ENCODE peak calls at places on chromosomes 6 and 20, in nine cellular contexts. F, E, O, U, T, D, Q, G and L are unnamed samples. For H3K27me3, the result is how much of the 10 kb centered on the place peaks cover.

GRCh38 chr6:617485-618100 is 39.3 kb downstream of the HUS1B start:
- DNase-seq in F (no peak), E (no peak), O (no peak), U (no peak), T (no peak), D (no peak), Q (no peak), G (no peak), L (no peak)

GRCh38 chr6:33008944-33009861 is at the start of gene HLA-DOA:
- DNase-seq in F (peak), E (no peak), O (no peak), U (no peak), T (no peak), D (peak), Q (no peak), G (no peak), L (no peak)

GRCh38 chr6:2632368-2632767 is 118.4 kb downstream of the MYLK4 start:
- DNase-seq in F (no peak), E (peak), O (peak), U (no peak), T (no peak), D (no peak), Q (no peak), G (no peak), L (no peak)

GRCh38 chr6:142331075-142331551 is 29.3 kb downstream of the ADGRG6 start:
- DNase-seq in F (peak), E (no peak), O (peak), U (no peak), T (no peak), D (no peak), Q (no peak), G (no peak), L (no peak)

GRCh38 chr6:166257911-166258318 is 50.3 kb downstream of the PRR18 start:
- DNase-seq in F (no peak), E (no peak), O (peak), U (no peak), T (no peak), D (no peak), Q (no peak), G (no peak), L (no peak)

GRCh38 chr6:157462956-157463742 is 82.2 kb downstream of the ZDHHC14 start:
- DNase-seq in F (no peak), E (no peak), O (no peak), U (no peak), T (no peak), D (no peak), Q (no peak), G (no peak), L (no peak)

GRCh38 chr6:169913096-169913615 is 161.7 kb downstream of the ERMARD start:
- DNase-seq in F (no peak), E (no peak), O (no peak), U (no peak), T (no peak), D (no peak), Q (peak), G (no peak), L (no peak)

GRCh38 chr20:51345601-51346101 is 196.9 kb downstream of the NFATC2 start:
- DNase-seq in F (no peak), E (no peak), O (peak), U (no peak), T (peak), D (no peak), Q (no peak), G (no peak), L (no peak)

GRCh38 chr6:122869437-122870024 is 80.5 kb downstream of the SMPDL3A start:
- DNase-seq in F (peak), E (no peak), O (peak), U (no peak), T (no peak), D (peak), Q (no peak), G (peak), L (no peak)

GRCh38 chr6:108080010-108080780 is 5.7 kb upstream of the OSTM1 start:
- DNase-seq in F (peak), E (no peak), O (peak), U (no peak), T (no peak), D (no peak), Q (no peak), G (no peak), L (no peak)

GRCh38 chr6:10587694-10588392 is 66.7 kb downstream of the GCNT2 start:
- DNase-seq in F (no peak), E (no peak), O (no peak), U (no peak), T (no peak), D (peak), Q (no peak), G (no peak), L (no peak)

GRCh38 chr6:10589429-10589727 is 68.2 kb downstream of the GCNT2 start:
- DNase-seq in F (no peak), E (no peak), O (no peak), U (no peak), T (no peak), D (no peak), Q (no peak), G (no peak), L (no peak)

GRCh38 chr6:10591411-10592160 is 70.4 kb downstream of the GCNT2 start:
- DNase-seq in F (no peak), E (no peak), O (no peak), U (no peak), T (no peak), D (no peak), Q (no peak), G (no peak), L (no peak)

GRCh38 chr6:10588562-10589428 is 67.6 kb downstream of the GCNT2 start:
- DNase-seq in F (no peak), E (no peak), O (no peak), U (no peak), T (no peak), D (no peak), Q (no peak), G (no peak), L (no peak)

GRCh38 chr6:10589983-10590382 is 68.8 kb downstream of the GCNT2 start:
- DNase-seq in F (no peak), E (no peak), O (no peak), U (no peak), T (no peak), D (no peak), Q (no peak), G (no peak), L (no peak)
- H3K27me3 ChIP-seq in F (under half), E (under half), O (under half), U (under half), T (under half), D (under half), Q (under half), G (under half), L (under half)

GRCh38 chr6:134470090-134470975 is 152.4 kb upstream of the SGK1 start:
- DNase-seq in F (no peak), E (no peak), O (no peak), U (no peak), T (no peak), D (no peak), Q (no peak), G (no peak), L (no peak)

GRCh38 chr6:134458857-134459657 is 141.1 kb upstream of the SGK1 start:
- DNase-seq in F (no peak), E (no peak), O (no peak), U (no peak), T (no peak), D (no peak), Q (no peak), G (no peak), L (no peak)

GRCh38 chr6:134466751-134467525 is 149.0 kb upstream of the SGK1 start:
- DNase-seq in F (no peak), E (no peak), O (peak), U (no peak), T (no peak), D (no peak), Q (no peak), G (no peak), L (no peak)

GRCh38 chr6:134468633-134469032 is 150.7 kb upstream of the SGK1 start:
- DNase-seq in F (no peak), E (no peak), O (no peak), U (no peak), T (no peak), D (no peak), Q (no peak), G (no peak), L (no peak)

GRCh38 chr6:134464690-134465411 is 146.9 kb upstream of the SGK1 start:
- DNase-seq in F (peak), E (no peak), O (peak), U (no peak), T (no peak), D (no peak), Q (no peak), G (no peak), L (no peak)
- H3K4me3 ChIP-seq in F (no peak), E (no peak), O (no peak), U (no peak), T (no peak), D (no peak), Q (no peak), G (no peak), L (no peak)

DNA sequence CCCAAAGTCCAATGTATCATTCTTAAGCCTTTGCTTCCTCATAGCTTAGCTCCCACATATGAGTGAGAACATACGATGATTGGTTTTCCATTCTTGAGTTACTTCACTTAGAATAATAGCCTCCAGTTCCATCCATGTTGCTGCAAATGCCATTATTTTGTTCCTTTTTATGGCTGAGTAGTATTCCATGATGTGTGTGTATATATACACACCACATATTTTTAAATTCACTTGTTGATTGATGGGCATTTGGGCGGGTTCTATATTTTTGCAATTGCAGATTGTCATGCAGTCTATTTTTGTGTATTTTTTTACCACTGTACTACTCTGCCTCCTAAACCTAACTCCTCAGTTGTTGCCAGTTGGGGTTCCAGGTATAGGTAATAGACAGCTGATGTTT is 74.7 kb downstream of the CD2AP start:
- DNase-seq in F (no peak), E (no peak), O (no peak), U (no peak), T (no peak), D (no peak), Q (no peak), G (no peak), L (no peak)
- TF ChIP-seq CTCF in F (no peak), E (no peak), O (no peak), U (no peak), T (no peak), D (no peak), Q (no peak), G (no peak), L (no peak)

GRCh38 chr20:34953960-34954359 is 1.6 kb downstream of the GSS start:
- DNase-seq in F (no peak), E (no peak), O (no peak), U (no peak), T (no peak), D (no peak), Q (no peak), G (no peak), L (no peak)

GRCh38 chr20:34954905-34955231 is 738 bp downstream of the GSS start:
- DNase-seq in F (peak), E (no peak), O (no peak), U (no peak), T (peak), D (no peak), Q (no peak), G (peak), L (no peak)

GRCh38 chr20:34955232-34956040 is at the start of the genes GSS and MYH7B:
- DNase-seq in F (peak), E (peak), O (peak), U (peak), T (peak), D (peak), Q (peak), G (peak), L (peak)

GRCh38 chr20:34956041-34956458 is 382 bp downstream of the MYH7B start:
- DNase-seq in F (no peak), E (no peak), O (no peak), U (no peak), T (no peak), D (no peak), Q (no peak), G (no peak), L (no peak)

DNA sequence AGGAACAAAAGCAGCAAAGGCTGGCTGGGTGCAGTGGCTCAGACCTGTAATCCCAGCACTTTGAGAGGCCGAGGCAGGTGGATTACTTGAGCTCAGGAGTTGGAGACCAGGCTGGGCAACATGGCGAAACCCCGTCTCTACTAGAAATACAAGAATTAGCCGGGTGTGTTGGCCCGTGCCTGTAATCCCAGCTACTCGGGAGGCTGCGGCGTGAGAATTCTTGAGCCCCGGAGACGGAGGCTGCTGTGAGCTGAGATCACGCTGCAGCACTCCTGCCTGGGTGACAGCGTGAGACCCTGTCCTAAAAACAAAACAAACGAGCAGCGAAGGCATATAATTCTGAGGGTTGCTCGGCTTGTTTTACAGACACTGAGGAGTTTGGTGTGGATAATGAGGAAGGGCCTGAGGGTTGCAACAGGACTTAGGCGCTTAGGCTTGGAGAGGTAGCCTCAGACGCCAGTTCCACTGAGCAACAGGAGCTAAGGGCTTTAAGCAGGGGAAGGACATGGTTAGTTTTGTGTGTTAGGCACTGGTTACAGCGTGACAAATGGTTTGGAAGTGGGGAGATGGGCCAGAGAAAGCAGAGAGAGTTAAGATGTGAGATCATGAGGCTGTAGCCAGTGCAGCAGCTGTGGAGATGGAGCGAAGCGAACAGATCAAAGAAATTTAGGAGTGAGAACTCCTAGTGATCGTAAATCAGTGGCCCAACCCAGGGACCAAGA is 1.2 kb downstream of the MYH7B start:
- DNase-seq in F (no peak), E (no peak), O (no peak), U (no peak), T (no peak), D (no peak), Q (no peak), G (no peak), L (no peak)
- H3K27me3 ChIP-seq in F (under half), E (under half), O (under half), U (under half), T (under half), D (under half), Q (under half), G (under half), L (under half)

GRCh38 chr20:17586250-17586649 is 16.4 kb downstream of the DSTN start:
- DNase-seq in F (no peak), E (no peak), O (no peak), U (no peak), T (no peak), D (no peak), Q (no peak), G (no peak), L (no peak)
- H3K4me3 ChIP-seq in F (no peak), E (peak), O (no peak), U (no peak), T (no peak), D (no peak), Q (no peak), G (no peak), L (no peak)

GRCh38 chr20:15639839-15640238 is 933.4 kb downstream of the KIF16B start:
- DNase-seq in F (no peak), E (no peak), O (no peak), U (no peak), T (no peak), D (no peak), Q (no peak), G (no peak), L (no peak)
- TF ChIP-seq CTCF in F (no peak), E (no peak), O (no peak), U (no peak), T (no peak), D (no peak), Q (no peak), G (no peak), L (no peak)

DNA sequence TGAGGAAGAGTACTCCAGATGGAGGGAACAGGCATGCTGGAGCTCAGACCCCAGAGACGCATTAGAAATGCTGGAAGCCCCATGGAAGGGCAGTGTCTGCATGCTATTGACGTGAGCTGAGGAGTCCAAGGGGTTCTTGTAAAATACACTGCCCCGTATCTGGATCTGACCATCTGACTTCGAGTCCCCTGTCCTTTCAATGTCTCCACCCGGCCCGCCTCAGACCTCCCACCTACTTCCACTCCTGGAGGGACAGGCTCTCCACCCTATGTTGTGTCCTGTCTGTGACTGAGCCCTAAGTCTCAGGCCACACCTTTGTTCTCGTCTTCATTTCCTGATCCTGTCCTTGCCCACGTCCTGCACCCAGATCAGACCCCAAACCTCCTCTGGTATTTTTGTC is 496.3 kb downstream of the CDH26 start:
- DNase-seq in F (no peak), E (no peak), O (no peak), U (no peak), T (no peak), D (no peak), Q (no peak), G (no peak), L (no peak)
- H3K27me3 ChIP-seq in F (under half), E (under half), O (under half), U (under half), T (under half), D (under half), Q (under half), G (under half), L (under half)

DNA sequence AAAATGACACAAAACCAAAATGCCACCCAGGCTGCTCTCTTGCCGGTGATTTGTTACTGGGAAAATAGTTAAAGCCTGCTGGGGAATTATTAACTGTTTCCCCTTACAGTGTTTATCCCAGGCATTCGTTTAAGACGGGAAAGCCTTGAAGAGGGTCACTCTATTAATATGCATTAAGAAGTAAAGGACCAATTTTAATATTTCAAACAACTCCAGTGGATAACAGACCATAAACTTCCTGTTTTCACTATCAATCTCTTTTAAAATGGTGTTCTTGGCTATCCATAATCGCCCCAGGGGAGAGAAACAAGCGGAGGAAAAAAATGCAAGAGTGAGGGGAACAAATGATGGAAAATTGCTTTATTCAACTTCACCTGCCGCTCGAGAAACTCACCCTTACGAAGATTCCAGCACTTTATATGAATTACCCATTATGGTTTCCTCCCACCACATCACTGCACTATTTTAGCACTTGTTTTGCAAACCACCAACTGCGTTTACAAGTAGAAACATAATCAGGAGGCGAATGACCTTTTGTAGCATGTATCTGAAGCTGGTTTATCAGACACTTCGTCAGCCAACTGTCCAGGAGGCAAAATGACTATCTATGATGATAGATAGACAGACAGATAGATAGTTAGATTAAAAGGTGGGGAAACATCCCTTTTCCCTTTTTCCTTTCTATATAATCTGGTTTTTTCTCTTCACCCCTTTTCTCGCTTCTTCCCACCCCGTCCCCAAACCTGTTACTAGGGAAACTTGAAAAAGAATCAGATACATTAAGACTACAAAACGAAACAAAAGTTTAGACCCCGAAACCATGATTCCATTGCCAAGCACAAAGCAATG is 1.2 kb upstream of the ADGRB3 start:
- DNase-seq in F (no peak), E (no peak), O (no peak), U (no peak), T (no peak), D (no peak), Q (no peak), G (no peak), L (no peak)
- H3K4me3 ChIP-seq in F (peak), E (peak), O (peak), U (peak), T (peak), D (peak), Q (peak), G (peak), L (peak)